ENCODE peak calls at places on chromosome 10, in five cellular contexts. D is GM23338, C is fibroblast of mammary gland, F is cardiac fibroblast, J is Calu3. A is an unnamed sample.

GRCh38 chr10:70197235-70197952 is 27.1 kb upstream of the SAR1A start:
- DNase-seq in D (no peak), C (no peak), F (no peak), J (no peak), A (no peak)

GRCh38 chr10:30591249-30591670 is 38.3 kb downstream of the LYZL2 start:
- DNase-seq in D (peak), C (peak), F (peak), J (peak), A (no peak)

GRCh38 chr10:73054286-73054685 is 42.4 kb downstream of the P4HA1 start:
- DNase-seq in D (no peak), C (no peak), F (no peak), J (no peak), A (no peak)

GRCh38 chr10:84510121-84510520 is 181.7 kb downstream of the CCSER2 start:
- DNase-seq in D (no peak), C (peak), F (peak), J (no peak), A (no peak)

GRCh38 chr10:21171197-21171935 is 274.3 kb upstream of the NEBL start:
- DNase-seq in D (peak), C (peak), F (peak), J (no peak), A (no peak)

GRCh38 chr10:111835562-111835961 is 348.0 kb downstream of the GPAM start:
- DNase-seq in D (no peak), C (peak), F (peak), J (no peak), A (no peak)

GRCh38 chr10:73814896-73815718 is 3.7 kb upstream of the NDST2 start:
- DNase-seq in D (peak), C (peak), F (peak), J (peak), A (no peak)

GRCh38 chr10:131808370-131808930 is 92.4 kb upstream of the PPP2R2D start:
- DNase-seq in D (no peak), C (no peak), F (no peak), J (no peak), A (no peak)

GRCh38 chr10:113335603-113336002 is 217.2 kb upstream of the HABP2 start:
- DNase-seq in D (no peak), C (peak), F (peak), J (no peak), A (no peak)

GRCh38 chr10:113618338-113618737 is 45.5 kb downstream of the NRAP start:
- DNase-seq in D (no peak), C (no peak), F (no peak), J (no peak), A (no peak)

GRCh38 chr10:112389147-112389822 is 15.4 kb downstream of the ACSL5 start:
- DNase-seq in D (no peak), C (peak), F (peak), J (peak), A (no peak)

GRCh38 chr10:17001961-17002749 is 127.5 kb downstream of the CUBN start:
- DNase-seq in D (no peak), C (peak), F (peak), J (no peak), A (peak)

GRCh38 chr10:78405781-78406180 is 372.1 kb downstream of the RPS24 start:
- DNase-seq in D (no peak), C (no peak), F (no peak), J (no peak), A (no peak)

GRCh38 chr10:77196616-77197015 is 441.0 kb downstream of the KCNMA1 start:
- DNase-seq in D (no peak), C (no peak), F (no peak), J (no peak), A (no peak)

GRCh38 chr10:20289055-20289454 is 472.8 kb downstream of the PLXDC2 start:
- DNase-seq in D (no peak), C (no peak), F (no peak), J (no peak), A (no peak)

GRCh38 chr10:84820121-84820520 is 491.7 kb downstream of the CCSER2 start:
- DNase-seq in D (no peak), C (no peak), F (no peak), J (peak), A (no peak)

GRCh38 chr10:78175444-78175843 is 141.8 kb downstream of the RPS24 start:
- DNase-seq in D (no peak), C (peak), F (peak), J (no peak), A (no peak)

GRCh38 chr10:26841733-26842317 is 18.9 kb downstream of the ABI1 start:
- DNase-seq in D (no peak), C (no peak), F (no peak), J (no peak), A (no peak)

GRCh38 chr10:70684841-70685457 is 12.6 kb downstream of the ADAMTS14 start:
- DNase-seq in D (no peak), C (no peak), F (no peak), J (no peak), A (no peak)

GRCh38 chr10:98478430-98479222 is 31.9 kb upstream of the HPS1 start:
- DNase-seq in D (peak), C (peak), F (peak), J (no peak), A (no peak)

GRCh38 chr10:6741561-6741960 is 161.5 kb upstream of the PRKCQ start:
- DNase-seq in D (no peak), C (no peak), F (no peak), J (no peak), A (no peak)

GRCh38 chr10:121291376-121291775 is 306.9 kb downstream of the FGFR2 start:
- DNase-seq in D (no peak), C (no peak), F (no peak), J (no peak), A (no peak)

GRCh38 chr10:87578799-87579401 is 74.2 kb downstream of the MINPP1 start:
- DNase-seq in D (no peak), C (peak), F (peak), J (no peak), A (no peak)

GRCh38 chr10:127715782-127716378 is 21.1 kb upstream of the FOXI2 start:
- DNase-seq in D (peak), C (peak), F (peak), J (no peak), A (no peak)

GRCh38 chr10:50929670-50930069 is 44.2 kb upstream of the A1CF start:
- DNase-seq in D (no peak), C (no peak), F (peak), J (no peak), A (no peak)

GRCh38 chr10:49524496-49524895 is 14.4 kb downstream of the ERCC6 start:
- DNase-seq in D (no peak), C (no peak), F (no peak), J (no peak), A (no peak)

DNA sequence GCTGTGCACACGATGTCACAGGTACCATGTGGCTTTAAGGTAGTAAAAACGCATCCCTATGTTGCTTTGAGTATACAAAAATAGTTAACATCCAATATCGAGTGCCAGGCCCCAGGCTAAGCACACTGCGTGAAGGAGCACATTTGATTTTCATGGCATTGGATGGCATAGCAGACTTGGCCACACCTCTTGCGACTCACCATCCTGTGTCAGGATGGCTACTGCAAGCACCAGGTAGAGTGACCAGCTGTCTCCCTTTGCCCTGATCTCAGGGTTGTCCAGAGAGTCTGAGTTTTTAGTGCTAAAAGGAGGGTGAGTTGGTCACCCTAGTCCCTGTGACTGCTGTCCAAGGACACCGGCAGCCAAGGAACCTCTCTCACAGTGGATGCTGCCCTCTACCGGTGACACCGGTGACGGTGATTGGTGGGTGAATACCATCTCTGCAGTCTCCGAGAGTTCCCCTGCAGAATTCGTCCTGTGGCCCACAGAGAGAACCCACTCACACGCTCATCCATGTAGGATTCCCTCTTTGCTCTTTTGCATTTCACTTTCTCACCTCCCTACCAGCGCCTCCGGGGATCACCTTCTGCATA is 76.1 kb downstream of the BICC1 start:
- DNase-seq in D (peak), C (no peak), F (no peak), J (peak), A (no peak)
- TF ChIP-seq CTCF in D (peak), C (peak), F (no peak), J (peak), A (peak)

GRCh38 chr10:45593938-45594275 is 78.7 kb downstream of the ZFAND4 start:
- DNase-seq in D (no peak), C (no peak), F (no peak), J (no peak), A (no peak)

GRCh38 chr10:45592432-45592831 is 80.1 kb downstream of the ZFAND4 start:
- DNase-seq in D (no peak), C (no peak), F (no peak), J (no peak), A (no peak)

GRCh38 chr10:45592926-45593325 is 79.6 kb downstream of the ZFAND4 start:
- DNase-seq in D (no peak), C (no peak), F (no peak), J (no peak), A (no peak)

GRCh38 chr10:45596556-45596955 is 76.0 kb downstream of the ZFAND4 start:
- DNase-seq in D (no peak), C (no peak), F (no peak), J (no peak), A (no peak)

DNA sequence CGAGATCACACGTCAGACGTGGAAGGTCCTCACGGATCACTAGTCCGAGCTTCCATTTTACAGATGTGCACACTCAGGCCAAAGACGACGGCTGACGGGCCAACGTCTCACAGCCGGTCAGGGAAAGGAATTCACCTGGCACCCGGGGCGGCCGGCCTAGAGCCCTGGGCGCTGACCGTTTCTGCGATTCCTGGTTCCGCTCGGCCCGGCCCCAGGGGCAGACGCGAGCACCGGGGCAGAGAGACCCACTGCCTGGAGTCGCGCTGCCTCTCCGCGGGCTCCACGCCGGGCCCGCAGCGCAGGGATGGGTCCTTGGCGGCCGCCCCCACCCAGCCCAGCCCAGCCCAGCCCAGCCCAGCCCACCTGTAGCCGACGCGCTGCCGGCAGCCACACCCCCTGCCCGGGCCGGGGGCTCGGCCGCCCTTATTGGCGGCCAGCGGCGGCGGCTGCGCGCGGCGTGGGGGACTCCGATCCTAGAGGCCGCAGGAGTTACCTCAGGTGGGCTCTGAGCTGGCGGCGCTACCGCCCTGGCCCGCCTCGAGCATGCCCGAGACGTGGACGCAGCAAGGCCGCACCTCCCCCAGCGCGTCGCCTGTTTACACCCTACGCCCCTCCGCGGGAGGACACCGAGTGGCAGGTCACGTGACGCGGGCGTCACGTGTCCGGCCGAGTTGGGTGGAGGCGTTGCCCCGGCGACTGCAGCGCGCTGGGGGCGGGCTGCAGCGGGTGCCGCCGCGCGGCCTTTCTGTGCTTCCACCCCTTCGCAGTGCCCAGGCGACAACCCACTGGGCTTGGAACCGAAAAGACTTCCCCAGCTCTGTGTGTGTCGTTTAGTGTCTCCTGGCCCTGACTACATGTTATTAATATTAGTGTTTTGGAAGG is 78.1 kb downstream of the ZFAND4 start:
- DNase-seq in D (peak), C (peak), F (peak), J (peak), A (peak)
- TF ChIP-seq CTCF in D (no peak), C (no peak), F (no peak), J (no peak), A (no peak)

GRCh38 chr10:23338155-23338828 is 6.3 kb downstream of the C10orf67 start:
- DNase-seq in D (peak), C (peak), F (peak), J (peak), A (no peak)
- TF ChIP-seq CTCF in D (peak), C (peak), F (no peak), J (peak), A (no peak)

GRCh38 chr10:80581469-80581835 is 43.8 kb downstream of the SH2D4B start:
- DNase-seq in D (no peak), C (no peak), F (no peak), J (no peak), A (no peak)

GRCh38 chr10:80582561-80582960 is 44.9 kb downstream of the SH2D4B start:
- DNase-seq in D (no peak), C (no peak), F (no peak), J (no peak), A (no peak)

GRCh38 chr10:80585812-80586211 is 48.1 kb downstream of the SH2D4B start:
- DNase-seq in D (no peak), C (no peak), F (no peak), J (no peak), A (no peak)

GRCh38 chr10:80580811-80581468 is 43.2 kb downstream of the SH2D4B start:
- DNase-seq in D (no peak), C (no peak), F (no peak), J (no peak), A (no peak)

DNA sequence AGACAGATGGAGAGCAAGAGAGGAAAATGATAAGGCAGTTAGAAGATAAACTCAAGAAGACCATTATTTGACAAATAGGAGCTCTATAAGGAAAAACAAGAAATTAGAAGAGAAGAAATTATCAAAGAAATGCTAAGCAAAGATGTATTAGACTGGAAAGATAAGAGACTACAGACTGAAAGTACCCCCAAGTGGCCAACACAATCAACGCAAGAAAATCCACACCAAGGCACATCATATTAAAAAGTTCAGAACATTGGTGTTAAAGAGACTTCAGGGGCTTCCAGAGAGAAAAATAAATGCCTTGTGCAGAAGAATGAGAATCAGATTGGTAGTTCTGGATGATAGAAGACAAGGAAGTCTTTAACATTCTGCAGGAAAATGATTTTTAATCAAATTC is 46.0 kb downstream of the SH2D4B start:
- DNase-seq in D (no peak), C (no peak), F (peak), J (no peak), A (no peak)
- TF ChIP-seq CTCF in D (no peak), C (no peak), F (no peak), J (no peak), A (no peak)

GRCh38 chr10:18157909-18158308 is 17.7 kb downstream of the CACNB2 start:
- DNase-seq in D (no peak), C (peak), F (peak), J (no peak), A (peak)
- TF ChIP-seq CTCF in D (no peak), C (no peak), F (no peak), J (no peak), A (no peak)

DNA sequence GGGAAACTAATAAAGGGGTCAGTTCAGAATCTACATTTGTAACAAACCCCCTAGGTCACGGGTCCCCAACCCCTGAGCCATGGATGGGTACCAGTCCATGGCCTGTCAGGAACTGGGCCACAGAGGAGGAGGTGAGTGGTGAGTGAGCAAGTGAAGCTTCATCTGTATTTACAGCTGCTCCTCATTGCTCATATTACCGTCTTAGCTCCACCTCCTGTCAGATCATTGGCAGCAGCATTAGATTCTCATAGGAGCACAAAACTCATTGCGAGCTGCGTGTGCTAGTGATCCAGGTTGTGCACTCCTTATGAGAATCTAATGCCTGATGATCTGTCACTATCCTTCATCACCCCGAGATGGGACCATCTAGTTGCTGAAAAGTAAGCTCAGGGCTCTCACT is 88.4 kb upstream of the MPP7 start:
- DNase-seq in D (no peak), C (peak), F (no peak), J (no peak), A (no peak)
- TF ChIP-seq CTCF in D (no peak), C (no peak), F (no peak), J (no peak), A (no peak)

DNA sequence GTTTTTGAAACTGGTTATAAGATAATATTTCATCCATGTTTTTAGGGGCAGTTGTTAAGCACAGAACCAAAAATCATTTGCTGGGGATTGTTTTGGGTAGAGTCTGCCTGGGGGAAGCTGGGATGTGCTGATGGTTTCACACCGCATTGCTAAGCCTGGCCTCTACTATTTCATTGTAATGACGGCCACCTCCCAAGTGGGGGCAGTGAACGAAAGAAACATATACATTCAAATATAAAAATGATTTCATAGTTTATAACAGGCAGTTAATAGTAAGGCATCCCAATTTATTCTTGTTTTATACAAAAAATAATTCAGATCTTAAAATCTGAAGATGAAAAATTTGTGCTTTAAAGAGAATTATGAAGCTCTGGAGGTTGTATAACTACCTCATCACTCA is 750.8 kb downstream of the REEP3 start:
- DNase-seq in D (peak), C (no peak), F (peak), J (peak), A (no peak)
- TF ChIP-seq CTCF in D (peak), C (no peak), F (no peak), J (peak), A (no peak)

GRCh38 chr10:97138174-97138573 is 47.6 kb downstream of the SLIT1 start:
- DNase-seq in D (peak), C (no peak), F (no peak), J (peak), A (no peak)
- TF ChIP-seq CTCF in D (peak), C (no peak), F (no peak), J (peak), A (no peak)

A was measured in AG09319.